ENCODE peak calls at places on chromosomes 11 and 22, in nine cellular contexts. S is hepatocyte, L is psoas muscle, P is heart right ventricle, G is sigmoid colon, R is HL-60, M is upper lobe of right lung, K is PC-3, Z is neural progenitor cell. D is an unnamed sample. For H3K27me3, the result is how much of the 10 kb centered on the place peaks cover.

GRCh38 chr11:15726221-15726746 is 611.6 kb downstream of the INSC start:
- DNase-seq in S (no peak), L (no peak), P (no peak), G (no peak), R (no peak), M (no peak), K (no peak), Z (no peak), D (no peak)

GRCh38 chr11:62910141-62910882 is 10.9 kb downstream of the CHRM1 start:
- DNase-seq in S (no peak), L (no peak), P (no peak), G (no peak), R (no peak), M (no peak), K (no peak), Z (no peak), D (no peak)

GRCh38 chr11:72972541-72973128 is 158.4 kb downstream of the ATG16L2 start:
- DNase-seq in S (no peak), L (no peak), P (no peak), G (no peak), R (peak), M (no peak), K (peak), Z (no peak), D (no peak)

GRCh38 chr22:20115691-20116375 is at the start of gene RANBP1:
- DNase-seq in S (no peak), L (peak), P (peak), G (no peak), R (no peak), M (peak), K (no peak), Z (peak), D (no peak)

GRCh38 chr11:129023968-129024676 is 81.5 kb upstream of the TP53AIP1 start:
- DNase-seq in S (peak), L (no peak), P (no peak), G (no peak), R (no peak), M (no peak), K (peak), Z (peak), D (peak)

GRCh38 chr22:23197836-23198235 is 17.5 kb downstream of the BCR start:
- DNase-seq in S (no peak), L (no peak), P (no peak), G (no peak), R (peak), M (no peak), K (no peak), Z (no peak), D (no peak)

GRCh38 chr11:120528749-120529148 is 17.2 kb downstream of the GRIK4 start:
- DNase-seq in S (no peak), L (no peak), P (no peak), G (no peak), R (no peak), M (no peak), K (no peak), Z (no peak), D (no peak)

GRCh38 chr22:29385305-29385704 is 3.1 kb downstream of the AP1B1 start:
- DNase-seq in S (no peak), L (no peak), P (no peak), G (no peak), R (no peak), M (no peak), K (no peak), Z (no peak), D (no peak)

GRCh38 chr11:18748766-18749375 is 22.9 kb upstream of the IGSF22 start:
- DNase-seq in S (no peak), L (no peak), P (no peak), G (no peak), R (no peak), M (no peak), K (no peak), Z (no peak), D (no peak)

GRCh38 chr11:117315285-117316196 is 515 bp downstream of the BACE1 start:
- DNase-seq in S (peak), L (peak), P (no peak), G (peak), R (no peak), M (no peak), K (no peak), Z (no peak), D (peak)

GRCh38 chr11:73350908-73351636 is 25.1 kb upstream of the RELT start:
- DNase-seq in S (peak), L (no peak), P (no peak), G (peak), R (peak), M (no peak), K (peak), Z (peak), D (peak)

GRCh38 chr22:29269731-29270474 is 1.8 kb downstream of the EWSR1 start:
- DNase-seq in S (no peak), L (no peak), P (no peak), G (no peak), R (no peak), M (no peak), K (peak), Z (peak), D (no peak)

GRCh38 chr11:111047376-111047775 is 198.1 kb upstream of the POU2AF2 start:
- DNase-seq in S (no peak), L (no peak), P (no peak), G (no peak), R (no peak), M (no peak), K (no peak), Z (peak), D (no peak)

GRCh38 chr11:78291754-78292108 is 103.0 kb downstream of the USP35 start:
- DNase-seq in S (no peak), L (no peak), P (no peak), G (no peak), R (no peak), M (no peak), K (no peak), Z (no peak), D (no peak)

GRCh38 chr11:113859665-113860064 is 15.7 kb downstream of the USP28 start:
- DNase-seq in S (no peak), L (no peak), P (no peak), G (no peak), R (no peak), M (no peak), K (no peak), Z (no peak), D (no peak)
- H3K27ac ChIP-seq in S (peak), L (no peak), P (no peak), G (no peak), R (no peak), M (no peak), K (no peak), Z (no peak), D (no peak)

DNA sequence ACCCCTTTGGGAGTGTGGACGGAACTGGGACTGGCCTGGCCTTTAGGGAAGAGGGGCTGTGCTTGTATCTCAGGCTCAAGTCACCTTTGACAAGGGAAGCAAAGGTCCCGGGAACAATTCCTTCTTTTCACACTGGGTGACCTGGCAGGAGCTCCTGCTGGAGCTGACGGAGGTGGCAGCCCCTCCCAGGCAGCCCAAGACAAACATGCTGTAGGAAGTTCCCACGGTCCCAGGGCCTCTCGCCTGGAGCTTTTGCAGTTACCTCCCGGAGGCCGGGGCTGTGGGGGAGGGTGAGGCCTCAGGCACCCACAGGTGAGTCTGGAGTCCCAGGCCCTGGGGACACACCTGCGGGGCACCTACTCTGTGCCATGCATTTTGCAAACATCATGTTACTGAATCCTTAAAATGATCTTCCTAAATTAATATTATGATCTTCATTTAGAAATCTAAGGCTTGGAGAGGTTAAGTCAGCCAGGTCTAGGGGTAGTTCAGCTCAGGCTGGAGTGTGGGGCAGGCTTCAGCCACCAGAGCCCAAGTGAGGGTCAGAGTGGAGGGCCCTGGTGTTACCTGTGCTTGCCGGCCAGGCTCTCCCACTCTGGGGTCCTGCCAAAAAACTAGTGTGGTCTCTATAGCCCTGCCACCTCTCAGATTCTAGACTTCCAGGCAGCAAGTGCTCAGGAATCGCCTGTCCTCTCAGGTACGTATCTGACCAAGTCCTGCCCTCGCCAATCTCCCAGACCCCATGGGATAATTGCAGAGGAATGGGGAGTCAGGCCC is 15.7 kb upstream of the MYEOV start:
- DNase-seq in S (peak), L (no peak), P (no peak), G (no peak), R (no peak), M (peak), K (peak), Z (no peak), D (no peak)
- H3K27me3 ChIP-seq in S (under half), L (under half), P (under half), G (under half), R (under half), M (under half), K (under half), Z (under half), D (under half)

GRCh38 chr11:97739892-97740782 is 1280.6 kb upstream of the CNTN5 start:
- DNase-seq in S (no peak), L (no peak), P (no peak), G (no peak), R (no peak), M (no peak), K (peak), Z (no peak), D (no peak)
- H3K27ac ChIP-seq in S (peak), L (no peak), P (peak), G (no peak), R (no peak), M (peak), K (no peak), Z (no peak), D (no peak)

GRCh38 chr22:39498368-39498767 is 3.7 kb upstream of the MIEF1 start:
- DNase-seq in S (no peak), L (no peak), P (no peak), G (no peak), R (no peak), M (no peak), K (no peak), Z (no peak), D (no peak)
- H3K27me3 ChIP-seq in S (under half), L (under half), P (under half), G (under half), R (under half), M (under half), K (under half), Z (under half), D (under half)

GRCh38 chr22:31956360-31956759 is 12.0 kb downstream of the YWHAH start:
- DNase-seq in S (no peak), L (no peak), P (no peak), G (no peak), R (peak), M (peak), K (no peak), Z (no peak), D (no peak)
- H3K27ac ChIP-seq in S (no peak), L (no peak), P (no peak), G (no peak), R (no peak), M (no peak), K (no peak), Z (no peak), D (peak)

GRCh38 chr11:44790211-44790610 is 63.4 kb downstream of the TSPAN18 start:
- DNase-seq in S (no peak), L (no peak), P (no peak), G (no peak), R (no peak), M (no peak), K (no peak), Z (no peak), D (no peak)

GRCh38 chr11:44787070-44787469 is 60.3 kb downstream of the TSPAN18 start:
- DNase-seq in S (no peak), L (no peak), P (no peak), G (no peak), R (no peak), M (no peak), K (no peak), Z (no peak), D (no peak)

GRCh38 chr11:44787981-44788380 is 61.2 kb downstream of the TSPAN18 start:
- DNase-seq in S (no peak), L (no peak), P (no peak), G (no peak), R (no peak), M (no peak), K (no peak), Z (no peak), D (no peak)

GRCh38 chr11:44789466-44789865 is 62.7 kb downstream of the TSPAN18 start:
- DNase-seq in S (no peak), L (no peak), P (no peak), G (no peak), R (no peak), M (no peak), K (no peak), Z (no peak), D (no peak)

GRCh38 chr11:44788536-44789227 is 61.9 kb downstream of the TSPAN18 start:
- DNase-seq in S (no peak), L (no peak), P (no peak), G (no peak), R (no peak), M (no peak), K (no peak), Z (no peak), D (no peak)
- H3K27me3 ChIP-seq in S (under half), L (under half), P (under half), G (under half), R (under half), M (under half), K (under half), Z (under half), D (under half)

GRCh38 chr11:60859616-60860250 is 4.0 kb upstream of the PTGDR2 start:
- DNase-seq in S (no peak), L (no peak), P (no peak), G (peak), R (no peak), M (no peak), K (no peak), Z (no peak), D (no peak)

GRCh38 chr11:60858236-60858635 is 2.5 kb upstream of the PTGDR2 start:
- DNase-seq in S (no peak), L (no peak), P (no peak), G (no peak), R (no peak), M (no peak), K (no peak), Z (no peak), D (no peak)

GRCh38 chr11:60857378-60858232 is 1.9 kb upstream of the PTGDR2 start:
- DNase-seq in S (no peak), L (no peak), P (no peak), G (no peak), R (no peak), M (no peak), K (peak), Z (no peak), D (no peak)

GRCh38 chr11:60860943-60861342 is 5.2 kb upstream of the PTGDR2 start:
- DNase-seq in S (no peak), L (no peak), P (no peak), G (peak), R (no peak), M (peak), K (no peak), Z (no peak), D (no peak)

GRCh38 chr11:60858731-60859464 is 3.1 kb upstream of the PTGDR2 start:
- DNase-seq in S (no peak), L (no peak), P (no peak), G (peak), R (no peak), M (no peak), K (no peak), Z (no peak), D (no peak)
- H3K27ac ChIP-seq in S (no peak), L (no peak), P (no peak), G (no peak), R (no peak), M (no peak), K (no peak), Z (no peak), D (no peak)